ENCODE peak calls at places on chromosome 14, in ten cellular contexts. One of them, this sample, is unnamed.

GRCh38 chr14:23695220-23695999 is 59.2 kb downstream of the DHRS2 start:
- DNase-seq in adipocyte: peak; percentile 66
- DNase-seq in smooth muscle cell of the brain vasculature: no peak
- DNase-seq in memory B cell: no peak
- DNase-seq in nephron progenitor cell: peak; percentile 44
- DNase-seq in fibroblast of the aortic adventitia: peak; percentile 27
- DNase-seq in SHP77: no peak
- DNase-seq in RCC 7860: no peak
- DNase-seq in RWPE2: no peak
- DNase-seq in mucosa of gallbladder: no peak
- DNase-seq in this sample: peak; percentile 3

GRCh38 chr14:21036746-21037145 is 2.1 kb upstream of the RNASE13 start:
- DNase-seq in memory B cell: no peak
- DNase-seq in adipocyte: no peak
- DNase-seq in SHP77: no peak
- DNase-seq in RCC 7860: peak; percentile 39
- DNase-seq in RWPE2: no peak
- DNase-seq in mucosa of gallbladder: no peak
- DNase-seq in nephron progenitor cell: no peak
- DNase-seq in smooth muscle cell of the brain vasculature: no peak
- DNase-seq in fibroblast of the aortic adventitia: no peak
- DNase-seq in this sample: no peak

GRCh38 chr14:29007990-29008389 is 241.4 kb downstream of the FOXG1 start:
- DNase-seq in nephron progenitor cell: no peak
- DNase-seq in smooth muscle cell of the brain vasculature: no peak
- DNase-seq in RCC 7860: no peak
- DNase-seq in fibroblast of the aortic adventitia: no peak
- DNase-seq in SHP77: no peak
- DNase-seq in mucosa of gallbladder: no peak
- DNase-seq in adipocyte: no peak
- DNase-seq in memory B cell: no peak
- DNase-seq in RWPE2: no peak
- DNase-seq in this sample: no peak

GRCh38 chr14:40623641-40624040 is 983.0 kb upstream of the LRFN5 start:
- DNase-seq in memory B cell: no peak
- DNase-seq in adipocyte: no peak
- DNase-seq in RWPE2: no peak
- DNase-seq in nephron progenitor cell: no peak
- DNase-seq in SHP77: peak; percentile 25
- DNase-seq in RCC 7860: no peak
- DNase-seq in smooth muscle cell of the brain vasculature: no peak
- DNase-seq in fibroblast of the aortic adventitia: no peak
- DNase-seq in mucosa of gallbladder: no peak
- DNase-seq in this sample: no peak

GRCh38 chr14:106185837-106186233 is 659.5 kb downstream of the TMEM121 start:
- DNase-seq in RWPE2: no peak
- DNase-seq in mucosa of gallbladder: peak; percentile 44
- DNase-seq in fibroblast of the aortic adventitia: no peak
- DNase-seq in memory B cell: no peak
- DNase-seq in nephron progenitor cell: no peak
- DNase-seq in smooth muscle cell of the brain vasculature: no peak
- DNase-seq in adipocyte: no peak
- DNase-seq in SHP77: no peak
- DNase-seq in RCC 7860: no peak
- DNase-seq in this sample: no peak

GRCh38 chr14:55102141-55102547 is 26.9 kb upstream of the LGALS3 start:
- DNase-seq in SHP77: peak; percentile 69
- DNase-seq in smooth muscle cell of the brain vasculature: peak; percentile 90
- DNase-seq in fibroblast of the aortic adventitia: peak; percentile 100
- DNase-seq in adipocyte: peak; percentile 98
- DNase-seq in RWPE2: peak; percentile 87
- DNase-seq in RCC 7860: peak; percentile 12
- DNase-seq in nephron progenitor cell: no peak
- DNase-seq in memory B cell: peak; percentile 22
- DNase-seq in mucosa of gallbladder: peak; percentile 89
- DNase-seq in this sample: peak; percentile 100

GRCh38 chr14:44959538-44959937 is 2.2 kb downstream of the KLHL28 start:
- DNase-seq in memory B cell: no peak
- DNase-seq in nephron progenitor cell: no peak
- DNase-seq in smooth muscle cell of the brain vasculature: no peak
- DNase-seq in RCC 7860: no peak
- DNase-seq in fibroblast of the aortic adventitia: no peak
- DNase-seq in RWPE2: no peak
- DNase-seq in adipocyte: no peak
- DNase-seq in SHP77: no peak
- DNase-seq in mucosa of gallbladder: no peak
- DNase-seq in this sample: no peak

GRCh38 chr14:96681826-96682225 is 115.4 kb upstream of the VRK1 start:
- DNase-seq in SHP77: no peak
- DNase-seq in smooth muscle cell of the brain vasculature: no peak
- DNase-seq in RWPE2: no peak
- DNase-seq in RCC 7860: no peak
- DNase-seq in memory B cell: no peak
- DNase-seq in adipocyte: no peak
- DNase-seq in nephron progenitor cell: no peak
- DNase-seq in mucosa of gallbladder: no peak
- DNase-seq in fibroblast of the aortic adventitia: peak; percentile 6
- DNase-seq in this sample: no peak

GRCh38 chr14:50801706-50802105 is 29.3 kb downstream of the NIN start:
- DNase-seq in smooth muscle cell of the brain vasculature: no peak
- DNase-seq in memory B cell: no peak
- DNase-seq in nephron progenitor cell: no peak
- DNase-seq in fibroblast of the aortic adventitia: peak; percentile 45
- DNase-seq in RCC 7860: no peak
- DNase-seq in adipocyte: peak; percentile 44
- DNase-seq in RWPE2: no peak
- DNase-seq in mucosa of gallbladder: no peak
- DNase-seq in SHP77: no peak
- DNase-seq in this sample: peak; percentile 47

GRCh38 chr14:99756796-99757195 is 36.4 kb upstream of the EML1 start:
- DNase-seq in smooth muscle cell of the brain vasculature: no peak
- DNase-seq in mucosa of gallbladder: no peak
- DNase-seq in RCC 7860: peak; percentile 40
- DNase-seq in fibroblast of the aortic adventitia: no peak
- DNase-seq in SHP77: no peak
- DNase-seq in memory B cell: no peak
- DNase-seq in adipocyte: no peak
- DNase-seq in nephron progenitor cell: no peak
- DNase-seq in RWPE2: peak; percentile 63
- DNase-seq in this sample: no peak

GRCh38 chr14:64337901-64338615 is 43.9 kb upstream of the ESR2 start:
- DNase-seq in RCC 7860: peak; percentile 26
- DNase-seq in RWPE2: peak; percentile 81
- DNase-seq in adipocyte: peak; percentile 84
- DNase-seq in SHP77: peak; percentile 74
- DNase-seq in smooth muscle cell of the brain vasculature: peak; percentile 17
- DNase-seq in memory B cell: peak; percentile 64
- DNase-seq in fibroblast of the aortic adventitia: peak; percentile 42
- DNase-seq in nephron progenitor cell: peak; percentile 83
- DNase-seq in mucosa of gallbladder: peak; percentile 21
- DNase-seq in this sample: peak; percentile 55

GRCh38 chr14:99809376-99809775 is 16.2 kb downstream of the EML1 start:
- DNase-seq in SHP77: no peak
- DNase-seq in RWPE2: no peak
- DNase-seq in adipocyte: peak; percentile 92
- DNase-seq in smooth muscle cell of the brain vasculature: no peak
- DNase-seq in RCC 7860: no peak
- DNase-seq in memory B cell: no peak
- DNase-seq in fibroblast of the aortic adventitia: peak; percentile 98
- DNase-seq in nephron progenitor cell: no peak
- DNase-seq in mucosa of gallbladder: peak; percentile 60
- DNase-seq in this sample: peak; percentile 89

GRCh38 chr14:95033851-95034622 is 123.3 kb downstream of the DICER1 start:
- DNase-seq in smooth muscle cell of the brain vasculature: no peak
- DNase-seq in fibroblast of the aortic adventitia: no peak
- DNase-seq in adipocyte: no peak
- DNase-seq in nephron progenitor cell: no peak
- DNase-seq in RWPE2: no peak
- DNase-seq in SHP77: no peak
- DNase-seq in mucosa of gallbladder: no peak
- DNase-seq in RCC 7860: no peak
- DNase-seq in memory B cell: no peak
- DNase-seq in this sample: no peak

GRCh38 chr14:77314539-77314938 is 6.1 kb downstream of the POMT2 start:
- DNase-seq in fibroblast of the aortic adventitia: no peak
- DNase-seq in mucosa of gallbladder: no peak
- DNase-seq in RCC 7860: no peak
- DNase-seq in memory B cell: no peak
- DNase-seq in nephron progenitor cell: no peak
- DNase-seq in smooth muscle cell of the brain vasculature: no peak
- DNase-seq in RWPE2: no peak
- DNase-seq in adipocyte: no peak
- DNase-seq in SHP77: no peak
- DNase-seq in this sample: no peak

GRCh38 chr14:31229638-31230229 is 22.1 kb upstream of the HECTD1 start:
- DNase-seq in adipocyte: peak; percentile 97
- DNase-seq in RCC 7860: peak; percentile 70
- DNase-seq in smooth muscle cell of the brain vasculature: peak; percentile 65
- DNase-seq in memory B cell: no peak
- DNase-seq in SHP77: peak; percentile 75
- DNase-seq in mucosa of gallbladder: peak; percentile 87
- DNase-seq in RWPE2: peak; percentile 94
- DNase-seq in nephron progenitor cell: no peak
- DNase-seq in fibroblast of the aortic adventitia: peak; percentile 99
- DNase-seq in this sample: peak; percentile 99

GRCh38 chr14:39568809-39569538 is 136.7 kb upstream of the FBXO33 start:
- DNase-seq in SHP77: no peak
- DNase-seq in fibroblast of the aortic adventitia: no peak
- DNase-seq in adipocyte: no peak
- DNase-seq in RWPE2: no peak
- DNase-seq in mucosa of gallbladder: no peak
- DNase-seq in memory B cell: no peak
- DNase-seq in RCC 7860: no peak
- DNase-seq in nephron progenitor cell: no peak
- DNase-seq in smooth muscle cell of the brain vasculature: no peak
- DNase-seq in this sample: no peak

GRCh38 chr14:34851395-34851794 is 23.8 kb downstream of the BAZ1A start:
- DNase-seq in mucosa of gallbladder: no peak
- DNase-seq in RCC 7860: no peak
- DNase-seq in smooth muscle cell of the brain vasculature: no peak
- DNase-seq in memory B cell: no peak
- DNase-seq in SHP77: no peak
- DNase-seq in nephron progenitor cell: no peak
- DNase-seq in RWPE2: no peak
- DNase-seq in adipocyte: peak; percentile 52
- DNase-seq in fibroblast of the aortic adventitia: peak; percentile 90
- DNase-seq in this sample: peak; percentile 92

GRCh38 chr14:45906257-45906656 is 653.3 kb upstream of the MIS18BP1 start:
- DNase-seq in nephron progenitor cell: no peak
- DNase-seq in RWPE2: no peak
- DNase-seq in SHP77: no peak
- DNase-seq in smooth muscle cell of the brain vasculature: no peak
- DNase-seq in RCC 7860: no peak
- DNase-seq in adipocyte: no peak
- DNase-seq in mucosa of gallbladder: no peak
- DNase-seq in memory B cell: no peak
- DNase-seq in fibroblast of the aortic adventitia: no peak
- DNase-seq in this sample: no peak

GRCh38 chr14:24630872-24631477 is 3.0 kb downstream of the GZMB start:
- DNase-seq in RWPE2: no peak
- DNase-seq in mucosa of gallbladder: peak; percentile 57
- DNase-seq in nephron progenitor cell: no peak
- DNase-seq in SHP77: peak; percentile 6
- DNase-seq in RCC 7860: no peak
- DNase-seq in memory B cell: no peak
- DNase-seq in fibroblast of the aortic adventitia: peak; percentile 26
- DNase-seq in adipocyte: peak; percentile 69
- DNase-seq in smooth muscle cell of the brain vasculature: no peak
- DNase-seq in this sample: peak; percentile 36

GRCh38 chr14:81953419-81953818 is 419.8 kb upstream of the SEL1L start:
- DNase-seq in RCC 7860: no peak
- DNase-seq in memory B cell: no peak
- DNase-seq in RWPE2: no peak
- DNase-seq in smooth muscle cell of the brain vasculature: no peak
- DNase-seq in nephron progenitor cell: no peak
- DNase-seq in SHP77: no peak
- DNase-seq in adipocyte: no peak
- DNase-seq in mucosa of gallbladder: no peak
- DNase-seq in fibroblast of the aortic adventitia: no peak
- DNase-seq in this sample: no peak

GRCh38 chr14:43651896-43652295 is 855.2 kb downstream of the FSCB start:
- DNase-seq in smooth muscle cell of the brain vasculature: no peak
- DNase-seq in RWPE2: no peak
- DNase-seq in SHP77: no peak
- DNase-seq in mucosa of gallbladder: no peak
- DNase-seq in fibroblast of the aortic adventitia: no peak
- DNase-seq in nephron progenitor cell: no peak
- DNase-seq in RCC 7860: no peak
- DNase-seq in adipocyte: no peak
- DNase-seq in memory B cell: no peak
- DNase-seq in this sample: no peak

GRCh38 chr14:56474419-56475022 is 105.1 kb upstream of the TMEM260 start:
- DNase-seq in SHP77: peak; percentile 34
- DNase-seq in adipocyte: peak; percentile 79
- DNase-seq in RWPE2: no peak
- DNase-seq in nephron progenitor cell: peak; percentile 18
- DNase-seq in fibroblast of the aortic adventitia: peak; percentile 66
- DNase-seq in mucosa of gallbladder: no peak
- DNase-seq in memory B cell: no peak
- DNase-seq in RCC 7860: peak; percentile 6
- DNase-seq in smooth muscle cell of the brain vasculature: no peak
- DNase-seq in this sample: peak; percentile 72

GRCh38 chr14:102013669-102014200 is 49.4 kb downstream of the DYNC1H1 start:
- DNase-seq in RCC 7860: no peak
- DNase-seq in RWPE2: no peak
- DNase-seq in adipocyte: no peak
- DNase-seq in fibroblast of the aortic adventitia: no peak
- DNase-seq in mucosa of gallbladder: no peak
- DNase-seq in nephron progenitor cell: no peak
- DNase-seq in memory B cell: no peak
- DNase-seq in SHP77: no peak
- DNase-seq in smooth muscle cell of the brain vasculature: no peak
- DNase-seq in this sample: no peak

GRCh38 chr14:74938873-74939495 is 15.9 kb upstream of the RPS6KL1 start:
- DNase-seq in memory B cell: no peak
- DNase-seq in fibroblast of the aortic adventitia: no peak
- DNase-seq in nephron progenitor cell: no peak
- DNase-seq in SHP77: no peak
- DNase-seq in adipocyte: no peak
- DNase-seq in smooth muscle cell of the brain vasculature: no peak
- DNase-seq in RWPE2: no peak
- DNase-seq in RCC 7860: no peak
- DNase-seq in mucosa of gallbladder: no peak
- DNase-seq in this sample: no peak

GRCh38 chr14:52596861-52597260 is 44.2 kb downstream of the GPR137C start:
- DNase-seq in RCC 7860: no peak
- DNase-seq in SHP77: no peak
- DNase-seq in mucosa of gallbladder: no peak
- DNase-seq in nephron progenitor cell: no peak
- DNase-seq in fibroblast of the aortic adventitia: no peak
- DNase-seq in adipocyte: no peak
- DNase-seq in RWPE2: no peak
- DNase-seq in memory B cell: no peak
- DNase-seq in smooth muscle cell of the brain vasculature: no peak
- DNase-seq in this sample: no peak

GRCh38 chr14:80419339-80419738 is 208.0 kb upstream of the DIO2 start:
- DNase-seq in RWPE2: no peak
- DNase-seq in nephron progenitor cell: no peak
- DNase-seq in SHP77: no peak
- DNase-seq in adipocyte: no peak
- DNase-seq in smooth muscle cell of the brain vasculature: no peak
- DNase-seq in mucosa of gallbladder: no peak
- DNase-seq in memory B cell: no peak
- DNase-seq in RCC 7860: no peak
- DNase-seq in fibroblast of the aortic adventitia: peak; percentile 8
- DNase-seq in this sample: no peak

GRCh38 chr14:101112351-101113107 is 209.0 kb upstream of the RTL1 start:
- DNase-seq in memory B cell: no peak
- DNase-seq in RWPE2: peak; percentile 64
- DNase-seq in RCC 7860: no peak
- DNase-seq in SHP77: no peak
- DNase-seq in fibroblast of the aortic adventitia: no peak
- DNase-seq in mucosa of gallbladder: peak; percentile 7
- DNase-seq in smooth muscle cell of the brain vasculature: no peak
- DNase-seq in nephron progenitor cell: no peak
- DNase-seq in adipocyte: no peak
- DNase-seq in this sample: no peak

GRCh38 chr14:31205681-31206535 is 1.7 kb downstream of the HECTD1 start:
- DNase-seq in memory B cell: no peak
- DNase-seq in mucosa of gallbladder: no peak
- DNase-seq in smooth muscle cell of the brain vasculature: no peak
- DNase-seq in RCC 7860: peak; percentile 17
- DNase-seq in SHP77: peak; percentile 5
- DNase-seq in nephron progenitor cell: no peak
- DNase-seq in adipocyte: peak; percentile 84
- DNase-seq in RWPE2: no peak
- DNase-seq in fibroblast of the aortic adventitia: peak; percentile 68
- DNase-seq in this sample: peak; percentile 72

This sample was measured in fibroblast of pulmonary artery.